ENCODE peak calls at places on chromosomes 11 and 22, in seven cellular contexts. K is astrocyte of the cerebellum; M is activated CD8-positive, alpha-beta T cell treated with anti-CD3 and anti-CD28 coated beads for 36 hours; E is spleen; S is ascending aorta; U is fibroblast of the aortic adventitia; G is fibroblast of pulmonary artery. V is an unnamed sample.

GRCh38 chr11:32888805-32889204 is 3.8 kb upstream of the QSER1 start:
- DNase-seq in K (no peak), M (no peak), E (no peak), S (no peak), U (peak), G (peak), V (peak)

GRCh38 chr11:134639586-134640330 is 227.7 kb upstream of the B3GAT1 start:
- DNase-seq in K (no peak), M (no peak), E (peak), S (peak), U (no peak), G (no peak), V (no peak)

GRCh38 chr11:121367434-121367833 is 74.9 kb downstream of the SC5D start:
- DNase-seq in K (peak), M (peak), E (no peak), S (no peak), U (peak), G (peak), V (no peak)

GRCh38 chr22:31329453-31330215 is 16.5 kb downstream of the PATZ1 start:
- DNase-seq in K (no peak), M (peak), E (no peak), S (no peak), U (no peak), G (no peak), V (no peak)

GRCh38 chr11:101974255-101974654 is 57.9 kb upstream of the ANGPTL5 start:
- DNase-seq in K (no peak), M (no peak), E (no peak), S (no peak), U (peak), G (peak), V (peak)

GRCh38 chr22:23281053-23281405 is 100.7 kb downstream of the BCR start:
- DNase-seq in K (no peak), M (no peak), E (no peak), S (no peak), U (no peak), G (no peak), V (no peak)

GRCh38 chr11:103935219-103935618 is 101.2 kb upstream of the DDI1 start:
- DNase-seq in K (no peak), M (no peak), E (no peak), S (no peak), U (no peak), G (no peak), V (no peak)

GRCh38 chr11:14554959-14555358 is 34.8 kb upstream of the PSMA1 start:
- DNase-seq in K (no peak), M (peak), E (no peak), S (no peak), U (no peak), G (peak), V (no peak)

GRCh38 chr11:44379141-44380008 is 69.4 kb upstream of the ALX4 start:
- DNase-seq in K (no peak), M (no peak), E (no peak), S (no peak), U (no peak), G (no peak), V (no peak)

GRCh38 chr11:82315093-82315492 is 418.6 kb downstream of the FAM181B start:
- DNase-seq in K (no peak), M (peak), E (no peak), S (no peak), U (no peak), G (no peak), V (no peak)

GRCh38 chr11:3614742-3615171 is 27.0 kb downstream of the ART5 start:
- DNase-seq in K (no peak), M (peak), E (peak), S (no peak), U (no peak), G (no peak), V (no peak)

DNA sequence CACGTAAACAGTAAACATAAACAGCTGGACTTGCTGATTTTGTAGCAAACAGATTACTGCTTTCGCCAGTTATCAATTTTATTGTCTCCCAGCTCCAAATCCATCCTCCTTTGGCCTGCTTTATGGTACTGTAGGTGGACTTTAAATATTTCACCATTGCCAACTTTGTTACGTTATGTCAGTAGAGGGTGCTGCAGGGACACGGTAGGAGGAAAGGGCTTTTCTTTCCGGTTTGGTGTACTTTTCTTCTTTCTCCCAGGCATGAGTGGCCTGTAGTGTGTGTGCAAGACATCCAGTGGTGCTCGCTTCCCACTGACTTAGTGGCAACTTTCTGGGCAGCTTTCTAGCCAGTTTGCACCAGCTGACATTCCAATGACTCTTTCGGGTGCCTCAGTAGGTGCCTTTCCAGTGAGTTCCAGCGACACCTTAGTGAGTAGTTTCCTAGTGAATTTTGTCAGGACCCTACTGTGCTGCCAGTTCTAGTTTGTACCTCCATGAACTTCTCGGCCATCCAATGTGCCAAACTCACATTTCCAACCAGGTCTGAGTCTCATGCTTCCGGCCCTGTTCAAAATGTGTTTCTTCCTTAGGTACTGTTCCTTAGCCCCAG is 267.6 kb upstream of the TENM4 start:
- DNase-seq in K (peak), M (no peak), E (no peak), S (no peak), U (peak), G (peak), V (peak)
- TF ChIP-seq CTCF in K (peak), M (no peak), E (no peak), S (no peak), U (peak), G (peak), V (peak)

DNA sequence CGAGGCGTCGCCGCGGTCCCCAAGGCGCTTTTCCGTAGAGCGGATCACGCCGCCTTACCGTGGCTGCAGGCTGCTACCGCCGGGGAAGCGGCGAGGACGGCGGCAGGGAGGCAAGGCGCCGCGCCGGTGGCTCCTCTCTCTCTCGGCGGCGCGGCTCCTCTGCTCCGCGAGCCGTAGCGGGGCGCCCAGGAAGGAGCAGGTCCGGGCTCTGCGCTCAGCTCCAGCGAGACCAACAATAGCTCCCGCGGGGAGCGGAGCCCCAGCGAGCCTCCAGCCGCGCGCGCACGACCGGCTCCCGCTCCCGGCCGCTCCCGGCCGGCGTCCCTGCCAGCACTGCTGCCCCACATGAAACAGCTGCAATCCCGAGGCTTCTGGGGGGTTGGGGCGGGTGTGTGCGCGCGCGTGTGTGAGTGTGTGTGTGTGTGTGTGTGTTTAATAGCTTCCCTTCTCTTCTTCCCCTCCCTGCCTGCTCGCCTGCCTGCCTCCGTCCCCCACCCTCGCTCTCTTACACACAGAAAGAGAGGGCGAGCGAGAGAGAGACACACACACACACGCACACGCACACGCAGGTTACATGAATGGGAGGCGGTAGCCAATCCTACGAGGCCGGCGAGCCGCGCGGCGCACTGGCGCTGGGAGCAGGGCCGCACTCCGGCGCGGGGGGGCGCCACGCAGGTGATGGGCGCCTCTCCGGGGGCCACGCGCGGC is at the start of gene TENM4:
- DNase-seq in K (peak), M (peak), E (peak), S (peak), U (peak), G (peak), V (peak)
- TF ChIP-seq CTCF in K (peak), M (no peak), E (no peak), S (peak), U (no peak), G (no peak), V (peak)

GRCh38 chr11:125250316-125250870 is 85.8 kb downstream of the PKNOX2 start:
- DNase-seq in K (no peak), M (no peak), E (no peak), S (no peak), U (no peak), G (no peak), V (no peak)
- TF ChIP-seq CTCF in K (no peak), M (no peak), E (no peak), S (no peak), U (no peak), G (no peak), V (no peak)

DNA sequence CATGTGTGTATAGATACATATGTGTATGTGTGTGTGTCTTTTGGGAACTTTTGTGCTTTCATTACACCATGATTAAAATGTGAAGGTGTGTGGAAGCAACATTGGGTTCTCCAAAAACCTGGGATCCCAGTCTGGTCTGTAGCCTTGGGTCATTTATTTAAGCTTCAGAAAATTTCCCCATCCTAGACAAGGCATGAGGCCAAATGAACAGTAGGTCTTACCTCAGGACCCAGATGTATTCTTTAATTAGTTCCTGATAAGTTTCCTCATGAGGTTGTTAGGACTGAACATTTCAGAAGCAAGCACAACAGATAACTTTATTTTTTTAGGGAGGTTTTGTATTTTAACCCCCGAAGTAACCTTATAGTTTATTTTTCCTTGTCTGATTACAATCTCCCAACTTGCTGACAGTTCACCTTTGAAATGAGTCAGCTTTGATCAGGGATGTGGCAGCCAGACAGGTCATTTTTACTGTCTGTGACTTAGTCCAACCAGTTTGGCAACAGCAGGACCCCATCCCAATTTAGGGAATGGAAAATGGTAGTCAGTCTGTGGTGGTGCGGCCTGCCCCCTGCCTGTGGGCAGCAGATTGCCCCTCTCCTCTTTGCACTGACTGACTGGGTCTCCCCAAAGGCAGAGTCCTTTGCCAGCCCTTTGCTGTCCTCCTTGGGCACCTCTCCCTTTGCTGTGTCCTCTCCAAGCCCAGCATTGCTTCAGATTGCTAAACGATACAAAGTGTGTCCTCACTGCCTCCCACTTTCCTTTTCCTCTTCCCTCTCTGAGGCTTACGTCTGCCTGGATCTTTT is 88.3 kb downstream of the NAV2 start:
- DNase-seq in K (no peak), M (no peak), E (no peak), S (no peak), U (peak), G (no peak), V (no peak)
- TF ChIP-seq CTCF in K (peak), M (no peak), E (no peak), S (no peak), U (peak), G (peak), V (peak)

DNA sequence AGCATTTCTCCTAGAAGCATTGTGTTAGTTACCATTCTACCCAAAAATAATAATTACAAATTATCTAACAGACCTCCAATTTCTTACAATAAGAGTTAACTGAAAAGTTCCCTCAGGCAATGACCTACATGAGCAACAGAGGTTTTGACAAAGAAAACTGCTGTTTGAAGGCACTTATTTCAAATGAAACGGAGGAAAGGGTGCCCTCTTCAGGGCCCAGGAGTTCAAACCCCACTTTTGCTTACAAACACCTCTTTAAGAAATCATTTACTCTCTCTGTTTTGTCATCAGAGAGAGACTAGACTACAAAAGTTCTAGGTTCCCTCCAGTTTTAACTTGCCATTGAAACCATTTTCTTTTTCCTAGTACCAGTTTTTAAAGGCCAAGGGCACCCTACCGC is 56.7 kb downstream of the AMBRA1 start:
- DNase-seq in K (no peak), M (no peak), E (no peak), S (no peak), U (peak), G (no peak), V (peak)
- TF ChIP-seq CTCF in K (peak), M (no peak), E (no peak), S (no peak), U (peak), G (peak), V (no peak)

GRCh38 chr11:66068923-66069714 is 953 bp upstream of the PACS1 start:
- DNase-seq in K (no peak), M (peak), E (peak), S (peak), U (peak), G (peak), V (peak)
- TF ChIP-seq CTCF in K (peak), M (no peak), E (no peak), S (peak), U (no peak), G (peak), V (peak)

GRCh38 chr11:86802601-86803051 is 2.3 kb downstream of the PRSS23 start:
- DNase-seq in K (peak), M (peak), E (no peak), S (no peak), U (peak), G (peak), V (peak)
- TF ChIP-seq CTCF in K (peak), M (peak), E (no peak), S (peak), U (peak), G (peak), V (peak)

GRCh38 chr22:43622886-43623285 is 189.2 kb downstream of the EFCAB6 start:
- DNase-seq in K (no peak), M (no peak), E (no peak), S (no peak), U (no peak), G (no peak), V (no peak)

GRCh38 chr22:43628253-43628649 is 183.9 kb downstream of the EFCAB6 start:
- DNase-seq in K (no peak), M (no peak), E (no peak), S (no peak), U (no peak), G (no peak), V (no peak)

GRCh38 chr22:43627485-43628252 is 184.4 kb downstream of the EFCAB6 start:
- DNase-seq in K (no peak), M (no peak), E (no peak), S (no peak), U (no peak), G (no peak), V (no peak)

GRCh38 chr22:43625242-43625641 is 186.9 kb downstream of the EFCAB6 start:
- DNase-seq in K (peak), M (no peak), E (no peak), S (no peak), U (no peak), G (no peak), V (no peak)

DNA sequence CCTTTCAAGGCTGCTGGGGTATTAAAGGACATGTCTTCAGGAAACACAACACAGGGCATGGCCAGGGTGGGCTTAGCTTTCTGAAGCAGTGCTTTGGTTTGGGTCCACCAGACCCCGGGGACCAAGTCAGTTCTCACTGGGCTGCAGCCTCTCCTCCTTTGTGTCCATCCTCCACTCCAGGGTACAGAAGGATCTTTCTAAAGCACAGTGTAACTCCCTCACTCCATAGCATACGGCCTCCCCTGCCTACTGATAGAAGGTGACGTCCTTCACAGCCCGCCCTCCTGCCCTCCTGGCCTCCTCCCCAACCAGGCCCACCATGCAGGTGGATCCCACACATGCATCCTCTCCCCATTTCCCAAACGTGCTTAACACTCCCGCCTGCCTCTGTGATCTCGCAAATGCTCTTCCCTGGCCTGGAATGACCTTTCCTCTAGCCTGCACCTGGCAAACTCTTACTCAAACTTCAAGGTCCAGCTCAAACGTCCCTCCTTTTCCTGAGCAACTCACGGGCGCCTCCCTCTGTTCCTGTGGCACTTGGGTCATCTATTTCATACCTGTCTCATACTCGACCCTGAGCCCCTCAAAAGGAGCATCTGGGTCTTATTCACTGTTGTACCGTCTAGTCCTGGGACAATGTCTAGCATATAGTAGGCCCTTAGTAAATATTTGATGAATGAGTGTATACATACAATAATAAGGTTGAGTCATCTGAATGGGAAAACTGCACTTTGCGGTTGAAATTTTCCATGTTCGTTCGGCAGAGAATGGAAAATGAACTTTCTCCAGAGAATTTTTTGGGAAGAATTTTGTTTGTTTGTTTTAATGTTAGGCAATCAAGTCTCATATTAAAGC is 187.7 kb downstream of the EFCAB6 start:
- DNase-seq in K (peak), M (no peak), E (no peak), S (no peak), U (no peak), G (no peak), V (no peak)
- TF ChIP-seq CTCF in K (no peak), M (no peak), E (no peak), S (no peak), U (no peak), G (no peak), V (no peak)

V was measured in HFFc6.